ENCODE peak calls at places on chromosome 1, in six cellular contexts. T is thyroid gland, V is AG10803, C is IMR-90, W is uterus, B is Kasumi-1. N is an unnamed sample.

GRCh38 chr1:34982820-34983376 is 2.2 kb downstream of the TMEM35B start:
- DNase-seq in W (no peak), V (peak; percentile 25), B (no peak), C (no peak), T (no peak), N (peak; percentile 13)

GRCh38 chr1:177082855-177083741 is 81.4 kb downstream of the ASTN1 start:
- DNase-seq in B (no peak), W (no peak), C (peak; percentile 2), T (no peak), V (peak; percentile 71), N (peak; percentile 46)

GRCh38 chr1:150194381-150195031 is 41.4 kb downstream of the ANP32E start:
- DNase-seq in W (no peak), C (peak; percentile 66), B (no peak), V (peak; percentile 67), T (no peak), N (peak; percentile 60)

GRCh38 chr1:87117761-87118160 is 203.3 kb downstream of the HS2ST1 start:
- DNase-seq in W (no peak), V (peak; percentile 27), B (no peak), C (peak; percentile 55), T (no peak), N (peak; percentile 34)

GRCh38 chr1:202280595-202280994 is 61.1 kb downstream of the UBE2T start:
- DNase-seq in C (no peak), V (no peak), T (no peak), B (no peak), W (no peak), N (no peak)

GRCh38 chr1:218163371-218163770 is 121.7 kb upstream of the RRP15 start:
- DNase-seq in V (no peak), T (no peak), B (no peak), C (no peak), W (no peak), N (no peak)

GRCh38 chr1:22736496-22737088 is 26.0 kb downstream of the EPHB2 start:
- DNase-seq in C (no peak), V (no peak), W (no peak), B (no peak), T (no peak), N (no peak)

GRCh38 chr1:152752225-152752624 is 5.6 kb upstream of the KPRP start:
- DNase-seq in T (no peak), W (no peak), C (peak; percentile 70), B (no peak), V (peak; percentile 88), N (no peak)

GRCh38 chr1:92080128-92080985 is at the start of gene BTBD8:
- DNase-seq in W (peak; percentile 87), C (peak; percentile 71), B (peak; percentile 84), V (peak; percentile 77), T (peak; percentile 93), N (peak; percentile 90)

GRCh38 chr1:237154173-237154572 is 112.2 kb downstream of the RYR2 start:
- DNase-seq in B (no peak), T (peak; percentile 32), V (no peak), C (peak; percentile 33), W (no peak), N (peak; percentile 83)

GRCh38 chr1:247433922-247434476 is 18.0 kb downstream of the NLRP3 start:
- DNase-seq in T (no peak), V (no peak), W (no peak), C (no peak), B (no peak), N (no peak)

GRCh38 chr1:110253213-110253612 is 43.1 kb downstream of the KCNC4 start:
- DNase-seq in T (no peak), C (no peak), B (no peak), W (no peak), V (no peak), N (no peak)